ENCODE peak calls at places on chromosomes 12 and 14, in six cellular contexts. G is WTC11, E is GM13977, O is IMR-90, X is mammary epithelial cell, S is spleen. C is an unnamed sample.

GRCh38 chr14:75905505-75905904 is 76.3 kb downstream of the TGFB3 start:
- DNase-seq in X (no peak), E (no peak), S (no peak), O (peak), G (no peak), C (peak)

GRCh38 chr14:88856786-88857366 is 32.4 kb downstream of the TTC8 start:
- DNase-seq in E (no peak), G (no peak), O (peak), X (no peak), S (no peak), C (no peak)

GRCh38 chr14:20976291-20976690 is 13.5 kb upstream of the METTL17 start:
- DNase-seq in E (no peak), S (no peak), X (no peak), O (no peak), G (no peak), C (no peak)

GRCh38 chr14:99225804-99226203 is 46.2 kb downstream of the BCL11B start:
- DNase-seq in E (no peak), O (no peak), S (no peak), X (no peak), G (no peak), C (no peak)

GRCh38 chr14:24535737-24536136 is 27.7 kb upstream of the CMA1 start:
- DNase-seq in E (no peak), G (no peak), S (no peak), X (peak), O (no peak), C (no peak)

GRCh38 chr12:67483871-67484554 is 164.5 kb upstream of the DYRK2 start:
- DNase-seq in E (no peak), S (no peak), O (no peak), G (no peak), X (peak), C (no peak)

GRCh38 chr14:75811862-75812505 is 150.9 kb downstream of the TTLL5 start:
- DNase-seq in O (no peak), S (no peak), G (no peak), E (no peak), X (no peak), C (no peak)

GRCh38 chr12:89163918-89164317 is 188.4 kb downstream of the DUSP6 start:
- DNase-seq in X (no peak), S (no peak), E (no peak), G (no peak), O (no peak), C (no peak)

GRCh38 chr14:58238252-58239247 is 6.1 kb upstream of the PSMA3 start:
- DNase-seq in O (no peak), G (no peak), E (no peak), X (peak), S (no peak), C (peak)

GRCh38 chr12:55930771-55931316 is at the start of gene DGKA:
- DNase-seq in O (peak), G (peak), S (peak), X (peak), E (peak), C (peak)

GRCh38 chr14:103198429-103199140 is 75.3 kb downstream of the TNFAIP2 start:
- DNase-seq in O (peak), S (no peak), G (no peak), X (peak), E (no peak), C (peak)

GRCh38 chr12:104384141-104384880 is 72.4 kb upstream of the CHST11 start:
- DNase-seq in X (peak), S (no peak), E (no peak), G (no peak), O (no peak), C (no peak)

GRCh38 chr12:71007025-71007424 is 86.5 kb upstream of the PTPRR start:
- DNase-seq in X (no peak), S (no peak), E (no peak), O (no peak), G (no peak), C (no peak)

GRCh38 chr12:80551897-80552296 is 107.9 kb downstream of the PTPRQ start:
- DNase-seq in S (no peak), E (no peak), X (peak), O (peak), G (no peak), C (peak)

GRCh38 chr14:93036652-93037341 is 78.9 kb downstream of the ITPK1 start:
- DNase-seq in G (no peak), S (peak), X (no peak), O (no peak), E (no peak), C (peak)

GRCh38 chr12:115891551-115891950 is 385.9 kb downstream of the MED13L start:
- DNase-seq in O (no peak), X (no peak), S (no peak), E (no peak), G (no peak), C (no peak)

GRCh38 chr12:115897718-115898117 is 379.8 kb downstream of the MED13L start:
- DNase-seq in G (no peak), X (no peak), O (peak), E (no peak), S (no peak), C (no peak)

GRCh38 chr12:115898670-115899069 is 378.8 kb downstream of the MED13L start:
- DNase-seq in X (no peak), S (no peak), G (no peak), O (no peak), E (no peak), C (no peak)

GRCh38 chr12:115895247-115895646 is 382.2 kb downstream of the MED13L start:
- DNase-seq in G (peak), E (no peak), X (no peak), O (no peak), S (no peak), C (peak)
- TF ChIP-seq CTCF in G (peak), E (peak), X (peak), O (peak), S (no peak), C (peak)

GRCh38 chr14:45094275-45094674 is 10.4 kb downstream of the PRPF39 start:
- DNase-seq in G (no peak), E (no peak), X (no peak), S (no peak), O (no peak), C (no peak)
- TF ChIP-seq CTCF in G (no peak), E (no peak), X (no peak), S (no peak), O (no peak), C (no peak)

GRCh38 chr12:13144266-13144828 is 40.9 kb upstream of the GSG1 start:
- DNase-seq in O (no peak), X (no peak), S (no peak), E (no peak), G (no peak), C (no peak)
- TF ChIP-seq CTCF in O (no peak), X (no peak), S (no peak), E (no peak), G (no peak), C (no peak)

DNA sequence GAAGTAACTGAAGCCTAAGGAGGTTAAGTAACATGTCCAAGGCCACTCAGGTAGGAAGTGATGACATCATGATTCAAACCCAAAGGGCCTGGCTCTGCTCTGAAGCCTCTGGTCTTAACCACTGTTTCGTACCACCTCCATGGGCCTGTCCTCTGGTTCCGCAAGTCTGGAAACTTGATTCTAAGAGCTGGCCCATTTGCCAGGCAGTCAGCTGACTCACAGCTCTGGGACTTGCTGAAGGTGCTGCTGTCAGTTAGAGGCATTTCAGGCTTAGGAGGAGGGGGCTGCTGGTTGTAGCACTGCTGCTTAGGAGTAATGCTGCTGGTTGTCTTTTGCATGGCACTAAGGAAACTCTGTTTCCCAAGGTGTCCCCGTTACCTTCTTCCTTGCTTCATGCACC is 7.9 kb downstream of the NRXN3 start:
- DNase-seq in X (no peak), S (no peak), E (no peak), G (no peak), O (no peak), C (no peak)
- TF ChIP-seq CTCF in X (no peak), S (no peak), E (no peak), G (no peak), O (no peak), C (no peak)

GRCh38 chr14:64504310-64504896 is at the start of gene ZBTB1:
- DNase-seq in O (peak), S (peak), X (peak), E (peak), G (peak), C (peak)

GRCh38 chr14:64503184-64503433 is 529 bp downstream of the ZBTB25 start:
- DNase-seq in S (no peak), E (no peak), X (no peak), G (no peak), O (no peak), C (no peak)

GRCh38 chr14:64503434-64504309 is at the start of gene ZBTB25:
- DNase-seq in O (peak), S (peak), G (peak), X (peak), E (peak), C (peak)

GRCh38 chr14:64501326-64502171 is 2.1 kb downstream of the ZBTB25 start:
- DNase-seq in S (no peak), E (no peak), X (peak), G (no peak), O (peak), C (peak)

GRCh38 chr14:64502476-64503183 is 1.0 kb downstream of the ZBTB25 start:
- DNase-seq in O (peak), G (no peak), X (peak), E (no peak), S (peak), C (peak)
- TF ChIP-seq CTCF in O (no peak), G (no peak), X (peak), E (peak), S (no peak), C (no peak)

GRCh38 chr12:118840399-118840798 is 140.9 kb upstream of the SRRM4 start:
- DNase-seq in E (no peak), S (no peak), O (no peak), X (no peak), G (peak), C (no peak)
- TF ChIP-seq CTCF in E (peak), S (no peak), O (no peak), X (no peak), G (no peak), C (no peak)

GRCh38 chr12:124375141-124375788 is 80.4 kb downstream of the RFLNA start:
- DNase-seq in X (no peak), S (no peak), E (no peak), O (no peak), G (no peak), C (no peak)
- TF ChIP-seq CTCF in X (no peak), S (no peak), E (no peak), O (no peak), G (no peak), C (peak)

GRCh38 chr12:30837595-30837994 is 82.8 kb upstream of the CAPRIN2 start:
- DNase-seq in X (no peak), G (no peak), O (no peak), E (no peak), S (no peak), C (no peak)

GRCh38 chr12:30836656-30837445 is 82.1 kb upstream of the CAPRIN2 start:
- DNase-seq in S (no peak), E (no peak), G (no peak), O (no peak), X (peak), C (no peak)

GRCh38 chr12:30843211-30843610 is 83.3 kb upstream of the TSPAN11 start:
- DNase-seq in G (no peak), X (no peak), S (no peak), E (no peak), O (no peak), C (no peak)

GRCh38 chr12:30840715-30841114 is 85.8 kb upstream of the TSPAN11 start:
- DNase-seq in E (no peak), G (no peak), X (no peak), S (no peak), O (no peak), C (no peak)

DNA sequence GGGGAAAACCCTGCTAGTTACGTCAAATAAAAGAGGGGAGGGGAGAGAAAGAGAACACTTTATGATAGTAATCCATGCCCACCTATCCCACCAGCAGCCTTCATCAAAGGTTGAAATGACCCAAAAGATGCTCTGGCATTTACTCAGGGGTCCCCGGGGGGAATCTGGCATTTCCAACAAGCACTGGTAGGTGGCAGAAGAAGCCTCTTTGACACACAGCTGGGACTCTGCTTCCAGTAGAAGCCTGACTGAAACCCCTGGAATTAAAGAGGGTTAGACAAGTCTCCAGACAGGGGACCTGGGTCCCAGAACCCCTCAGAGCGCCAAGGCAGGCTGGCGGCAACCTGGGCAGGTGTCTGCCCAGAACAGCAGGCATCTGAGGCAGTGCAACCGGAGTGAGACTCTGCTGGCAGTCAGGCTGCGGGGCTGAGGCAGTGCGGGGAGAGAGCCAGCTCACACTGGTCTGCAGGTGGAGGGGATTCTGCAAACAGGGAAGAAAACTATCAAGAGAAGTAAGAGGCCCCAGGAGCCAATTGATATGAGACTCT is 85.0 kb upstream of the CAPRIN2 start:
- DNase-seq in G (no peak), X (no peak), E (no peak), S (no peak), O (no peak), C (no peak)
- TF ChIP-seq CTCF in G (no peak), X (no peak), E (no peak), S (no peak), O (no peak), C (no peak)

DNA sequence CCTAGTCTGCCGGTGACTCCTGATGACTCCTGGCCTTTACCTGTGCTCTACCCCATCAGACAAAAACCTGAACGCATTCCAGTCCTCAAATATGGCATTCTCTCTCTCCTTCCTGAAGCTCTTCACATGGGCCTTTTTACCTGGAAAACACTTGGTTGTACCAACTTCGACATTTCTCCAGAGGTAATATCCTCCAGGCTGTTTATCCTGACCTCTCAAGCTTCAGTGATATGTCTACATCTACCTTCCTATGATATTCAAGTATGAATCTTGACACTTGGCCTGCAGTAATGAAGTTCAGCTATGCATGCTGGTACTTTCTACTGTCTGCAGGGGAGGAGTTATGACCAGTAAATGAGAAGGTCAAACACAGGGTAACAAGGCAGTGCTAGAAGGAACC is 901.8 kb downstream of the VRK1 start:
- DNase-seq in S (no peak), O (no peak), X (no peak), E (no peak), G (no peak), C (no peak)
- TF ChIP-seq CTCF in S (no peak), O (no peak), X (no peak), E (no peak), G (no peak), C (no peak)

C was measured in cardiac fibroblast.